ENCODE peak calls at places on chromosomes 2 and 18, in eight cellular contexts. One of them, this sample, is unnamed.
A peak's percentile ranks its signal among the peaks of the same experiment; 100 is the strongest.

GRCh38 chr2:85131116-85131515 is 2.1 kb upstream of the TCF7L1 start:
- DNase-seq in upper lobe of right lung: no peak
- DNase-seq in AG04450: no peak
- DNase-seq in fibroblast of the aortic adventitia: peak; percentile 59
- DNase-seq in ascending aorta: no peak
- DNase-seq in bronchial epithelial cell: no peak
- DNase-seq in heart right ventricle: no peak
- DNase-seq in tibial nerve: no peak
- DNase-seq in this sample: no peak

GRCh38 chr2:20330202-20330601 is 20.4 kb downstream of the PUM2 start:
- DNase-seq in upper lobe of right lung: no peak
- DNase-seq in AG04450: no peak
- DNase-seq in fibroblast of the aortic adventitia: no peak
- DNase-seq in ascending aorta: no peak
- DNase-seq in bronchial epithelial cell: no peak
- DNase-seq in heart right ventricle: no peak
- DNase-seq in tibial nerve: no peak
- DNase-seq in this sample: no peak

GRCh38 chr18:25422230-25422629 is 70.3 kb upstream of the ZNF521 start:
- DNase-seq in upper lobe of right lung: no peak
- DNase-seq in AG04450: peak; percentile 6
- DNase-seq in fibroblast of the aortic adventitia: no peak
- DNase-seq in ascending aorta: no peak
- DNase-seq in bronchial epithelial cell: no peak
- DNase-seq in heart right ventricle: no peak
- DNase-seq in tibial nerve: no peak
- DNase-seq in this sample: no peak

GRCh38 chr18:8882632-8883408 is 177.5 kb downstream of the MTCL1 start:
- DNase-seq in upper lobe of right lung: no peak
- DNase-seq in AG04450: no peak
- DNase-seq in fibroblast of the aortic adventitia: no peak
- DNase-seq in ascending aorta: no peak
- DNase-seq in bronchial epithelial cell: peak; percentile 74
- DNase-seq in heart right ventricle: no peak
- DNase-seq in tibial nerve: no peak
- DNase-seq in this sample: no peak

GRCh38 chr2:31349684-31350083 is 64.9 kb downstream of the XDH start:
- DNase-seq in upper lobe of right lung: no peak
- DNase-seq in AG04450: no peak
- DNase-seq in fibroblast of the aortic adventitia: no peak
- DNase-seq in ascending aorta: no peak
- DNase-seq in bronchial epithelial cell: no peak
- DNase-seq in heart right ventricle: no peak
- DNase-seq in tibial nerve: no peak
- DNase-seq in this sample: no peak

GRCh38 chr18:63578357-63578958 is 8.7 kb upstream of the SERPINB13 start:
- DNase-seq in upper lobe of right lung: no peak
- DNase-seq in AG04450: no peak
- DNase-seq in fibroblast of the aortic adventitia: peak; percentile 66
- DNase-seq in ascending aorta: no peak
- DNase-seq in bronchial epithelial cell: peak; percentile 51
- DNase-seq in heart right ventricle: no peak
- DNase-seq in tibial nerve: no peak
- DNase-seq in this sample: no peak

GRCh38 chr2:81304154-81304830 is 999.7 kb upstream of the LRRTM1 start:
- DNase-seq in upper lobe of right lung: no peak
- DNase-seq in AG04450: no peak
- DNase-seq in fibroblast of the aortic adventitia: no peak
- DNase-seq in ascending aorta: no peak
- DNase-seq in bronchial epithelial cell: peak; percentile 35
- DNase-seq in heart right ventricle: no peak
- DNase-seq in tibial nerve: no peak
- DNase-seq in this sample: peak; percentile 89

GRCh38 chr2:241844066-241844728 is 14.5 kb downstream of the PDCD1 start:
- DNase-seq in upper lobe of right lung: peak; percentile 85
- DNase-seq in AG04450: no peak
- DNase-seq in fibroblast of the aortic adventitia: peak; percentile 26
- DNase-seq in ascending aorta: peak; percentile 35
- DNase-seq in bronchial epithelial cell: peak; percentile 4
- DNase-seq in heart right ventricle: peak; percentile 84
- DNase-seq in tibial nerve: peak; percentile 62
- DNase-seq in this sample: no peak

GRCh38 chr2:77348821-77349220 is 173.4 kb downstream of the LRRTM4 start:
- DNase-seq in upper lobe of right lung: no peak
- DNase-seq in AG04450: no peak
- DNase-seq in fibroblast of the aortic adventitia: no peak
- DNase-seq in ascending aorta: no peak
- DNase-seq in bronchial epithelial cell: no peak
- DNase-seq in heart right ventricle: no peak
- DNase-seq in tibial nerve: no peak
- DNase-seq in this sample: no peak

GRCh38 chr2:128199141-128199540 is 108.1 kb downstream of the UGGT1 start:
- DNase-seq in upper lobe of right lung: no peak
- DNase-seq in AG04450: no peak
- DNase-seq in fibroblast of the aortic adventitia: no peak
- DNase-seq in ascending aorta: no peak
- DNase-seq in bronchial epithelial cell: no peak
- DNase-seq in heart right ventricle: no peak
- DNase-seq in tibial nerve: no peak
- DNase-seq in this sample: no peak

GRCh38 chr2:238263204-238264071 is 23.6 kb upstream of the HES6 start:
- DNase-seq in upper lobe of right lung: peak; percentile 94
- DNase-seq in AG04450: peak; percentile 88
- DNase-seq in fibroblast of the aortic adventitia: peak; percentile 96
- DNase-seq in ascending aorta: peak; percentile 63
- DNase-seq in bronchial epithelial cell: peak; percentile 72
- DNase-seq in heart right ventricle: peak; percentile 92
- DNase-seq in tibial nerve: peak; percentile 94
- DNase-seq in this sample: peak; percentile 60

GRCh38 chr2:112887904-112888303 is 23.1 kb upstream of the IL37 start:
- DNase-seq in upper lobe of right lung: no peak
- DNase-seq in AG04450: no peak
- DNase-seq in fibroblast of the aortic adventitia: no peak
- DNase-seq in ascending aorta: no peak
- DNase-seq in bronchial epithelial cell: no peak
- DNase-seq in heart right ventricle: no peak
- DNase-seq in tibial nerve: no peak
- DNase-seq in this sample: no peak

GRCh38 chr2:64770781-64771334 is 117.1 kb upstream of the SERTAD2 start:
- DNase-seq in upper lobe of right lung: no peak
- DNase-seq in AG04450: peak; percentile 73
- DNase-seq in fibroblast of the aortic adventitia: peak; percentile 96
- DNase-seq in ascending aorta: no peak
- DNase-seq in bronchial epithelial cell: peak; percentile 89
- DNase-seq in heart right ventricle: no peak
- DNase-seq in tibial nerve: no peak
- DNase-seq in this sample: no peak

GRCh38 chr18:62027914-62028520 is 135.2 kb upstream of the RNF152 start:
- DNase-seq in upper lobe of right lung: no peak
- DNase-seq in AG04450: no peak
- DNase-seq in fibroblast of the aortic adventitia: no peak
- DNase-seq in ascending aorta: no peak
- DNase-seq in bronchial epithelial cell: no peak
- DNase-seq in heart right ventricle: no peak
- DNase-seq in tibial nerve: no peak
- DNase-seq in this sample: no peak

GRCh38 chr2:154447727-154448418 is 250.6 kb upstream of the KCNJ3 start:
- DNase-seq in upper lobe of right lung: no peak
- DNase-seq in AG04450: no peak
- DNase-seq in fibroblast of the aortic adventitia: no peak
- DNase-seq in ascending aorta: no peak
- DNase-seq in bronchial epithelial cell: no peak
- DNase-seq in heart right ventricle: no peak
- DNase-seq in tibial nerve: no peak
- DNase-seq in this sample: no peak

GRCh38 chr2:8583400-8584173 is 98.3 kb upstream of the ID2 start:
- DNase-seq in upper lobe of right lung: peak; percentile 99
- DNase-seq in AG04450: no peak
- DNase-seq in fibroblast of the aortic adventitia: peak; percentile 46
- DNase-seq in ascending aorta: peak; percentile 86
- DNase-seq in bronchial epithelial cell: peak; percentile 60
- DNase-seq in heart right ventricle: peak; percentile 95
- DNase-seq in tibial nerve: peak; percentile 79
- DNase-seq in this sample: peak; percentile 66

GRCh38 chr2:240298316-240298790 is 137.1 kb upstream of the GPC1 start:
- DNase-seq in upper lobe of right lung: no peak
- DNase-seq in AG04450: no peak
- DNase-seq in fibroblast of the aortic adventitia: no peak
- DNase-seq in ascending aorta: no peak
- DNase-seq in bronchial epithelial cell: no peak
- DNase-seq in heart right ventricle: no peak
- DNase-seq in tibial nerve: no peak
- DNase-seq in this sample: no peak

GRCh38 chr2:39860538-39860937 is 81.5 kb upstream of the THUMPD2 start:
- DNase-seq in upper lobe of right lung: no peak
- DNase-seq in AG04450: no peak
- DNase-seq in fibroblast of the aortic adventitia: no peak
- DNase-seq in ascending aorta: no peak
- DNase-seq in bronchial epithelial cell: peak; percentile 75
- DNase-seq in heart right ventricle: no peak
- DNase-seq in tibial nerve: no peak
- DNase-seq in this sample: no peak
- TF ChIP-seq CTCF in upper lobe of right lung: no peak
- TF ChIP-seq CTCF in AG04450: no peak
- TF ChIP-seq CTCF in fibroblast of the aortic adventitia: no peak
- TF ChIP-seq CTCF in ascending aorta: no peak
- TF ChIP-seq CTCF in bronchial epithelial cell: no peak
- TF ChIP-seq CTCF in heart right ventricle: no peak
- TF ChIP-seq CTCF in tibial nerve: no peak
- TF ChIP-seq CTCF in this sample: no peak

GRCh38 chr2:161709428-161709827 is 85.2 kb downstream of the SLC4A10 start:
- DNase-seq in upper lobe of right lung: no peak
- DNase-seq in AG04450: no peak
- DNase-seq in fibroblast of the aortic adventitia: no peak
- DNase-seq in ascending aorta: no peak
- DNase-seq in bronchial epithelial cell: no peak
- DNase-seq in heart right ventricle: no peak
- DNase-seq in tibial nerve: no peak
- DNase-seq in this sample: no peak

GRCh38 chr2:161708350-161708974 is 84.2 kb downstream of the SLC4A10 start:
- DNase-seq in upper lobe of right lung: no peak
- DNase-seq in AG04450: no peak
- DNase-seq in fibroblast of the aortic adventitia: no peak
- DNase-seq in ascending aorta: no peak
- DNase-seq in bronchial epithelial cell: peak; percentile 2
- DNase-seq in heart right ventricle: no peak
- DNase-seq in tibial nerve: no peak
- DNase-seq in this sample: no peak

DNA sequence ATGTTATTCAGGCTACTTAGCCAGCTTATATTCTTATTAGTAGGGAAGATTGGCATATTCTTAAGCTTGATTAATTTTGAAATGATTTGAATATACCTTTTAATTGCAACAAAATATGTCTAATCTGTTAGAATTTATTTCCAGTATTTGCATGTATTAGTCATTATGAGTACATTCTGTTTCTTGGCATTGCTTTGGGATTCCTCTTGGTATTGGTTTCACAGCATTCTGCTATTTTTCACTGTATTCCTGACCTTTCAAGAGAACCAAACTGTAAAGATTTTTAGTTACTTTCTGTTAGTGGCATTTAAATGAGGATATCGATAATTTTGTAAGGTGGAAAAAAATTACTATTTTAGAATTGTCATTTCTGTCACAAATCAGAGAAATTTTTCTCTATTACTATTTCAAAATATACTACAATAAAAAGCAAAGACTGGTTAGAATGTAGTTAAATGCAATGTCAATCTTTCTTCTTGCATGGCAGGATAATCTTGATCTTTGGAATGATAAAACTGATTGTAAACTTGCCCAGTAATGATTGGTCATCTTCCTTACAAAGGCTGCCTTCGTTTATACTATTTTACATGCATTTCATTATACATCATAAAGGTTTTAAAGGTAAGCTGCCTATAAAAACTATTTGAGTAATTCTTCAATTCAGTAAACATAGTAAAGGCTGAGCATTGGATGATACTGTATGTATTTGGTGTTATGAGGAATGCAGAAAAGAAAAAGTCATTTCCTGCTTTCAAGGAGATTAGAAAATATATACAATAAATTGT is 86.1 kb downstream of the SLC4A10 start:
- DNase-seq in upper lobe of right lung: no peak
- DNase-seq in AG04450: no peak
- DNase-seq in fibroblast of the aortic adventitia: peak; percentile 27
- DNase-seq in ascending aorta: no peak
- DNase-seq in bronchial epithelial cell: peak; percentile 18
- DNase-seq in heart right ventricle: no peak
- DNase-seq in tibial nerve: no peak
- DNase-seq in this sample: peak; percentile 22
- H3K4me3 ChIP-seq in upper lobe of right lung: no peak overlapping the region
- H3K4me3 ChIP-seq in AG04450: no peak overlapping the region
- H3K4me3 ChIP-seq in fibroblast of the aortic adventitia: no peak overlapping the region
- H3K4me3 ChIP-seq in ascending aorta: no peak overlapping the region
- H3K4me3 ChIP-seq in bronchial epithelial cell: no peak overlapping the region
- H3K4me3 ChIP-seq in heart right ventricle: no peak overlapping the region
- H3K4me3 ChIP-seq in tibial nerve: no peak overlapping the region
- H3K4me3 ChIP-seq in this sample: no peak overlapping the region

GRCh38 chr18:79904357-79905147 is 46.9 kb downstream of the SLC66A2 start:
- DNase-seq in upper lobe of right lung: peak; percentile 52
- DNase-seq in AG04450: no peak
- DNase-seq in fibroblast of the aortic adventitia: no peak
- DNase-seq in ascending aorta: no peak
- DNase-seq in bronchial epithelial cell: peak; percentile 80
- DNase-seq in heart right ventricle: no peak
- DNase-seq in tibial nerve: no peak
- DNase-seq in this sample: no peak

GRCh38 chr18:79905389-79905911 is 46.0 kb downstream of the SLC66A2 start:
- DNase-seq in upper lobe of right lung: peak; percentile 67
- DNase-seq in AG04450: no peak
- DNase-seq in fibroblast of the aortic adventitia: peak; percentile 14
- DNase-seq in ascending aorta: no peak
- DNase-seq in bronchial epithelial cell: peak; percentile 22
- DNase-seq in heart right ventricle: no peak
- DNase-seq in tibial nerve: no peak
- DNase-seq in this sample: no peak

GRCh38 chr18:79905993-79906392 is 45.5 kb downstream of the SLC66A2 start:
- DNase-seq in upper lobe of right lung: no peak
- DNase-seq in AG04450: no peak
- DNase-seq in fibroblast of the aortic adventitia: no peak
- DNase-seq in ascending aorta: no peak
- DNase-seq in bronchial epithelial cell: no peak
- DNase-seq in heart right ventricle: no peak
- DNase-seq in tibial nerve: no peak
- DNase-seq in this sample: no peak

GRCh38 chr18:79903787-79904356 is 47.6 kb downstream of the SLC66A2 start:
- DNase-seq in upper lobe of right lung: peak; percentile 62
- DNase-seq in AG04450: no peak
- DNase-seq in fibroblast of the aortic adventitia: no peak
- DNase-seq in ascending aorta: no peak
- DNase-seq in bronchial epithelial cell: no peak
- DNase-seq in heart right ventricle: no peak
- DNase-seq in tibial nerve: no peak
- DNase-seq in this sample: no peak

GRCh38 chr18:79906706-79907105 is 44.7 kb downstream of the SLC66A2 start:
- DNase-seq in upper lobe of right lung: no peak
- DNase-seq in AG04450: no peak
- DNase-seq in fibroblast of the aortic adventitia: no peak
- DNase-seq in ascending aorta: no peak
- DNase-seq in bronchial epithelial cell: no peak
- DNase-seq in heart right ventricle: no peak
- DNase-seq in tibial nerve: no peak
- DNase-seq in this sample: no peak
- TF ChIP-seq CTCF in upper lobe of right lung: no peak
- TF ChIP-seq CTCF in AG04450: no peak
- TF ChIP-seq CTCF in fibroblast of the aortic adventitia: no peak
- TF ChIP-seq CTCF in ascending aorta: no peak
- TF ChIP-seq CTCF in bronchial epithelial cell: no peak
- TF ChIP-seq CTCF in heart right ventricle: no peak
- TF ChIP-seq CTCF in tibial nerve: no peak
- TF ChIP-seq CTCF in this sample: no peak

GRCh38 chr18:35745814-35746213 is 164.3 kb downstream of the GALNT1 start:
- DNase-seq in upper lobe of right lung: no peak
- DNase-seq in AG04450: no peak
- DNase-seq in fibroblast of the aortic adventitia: no peak
- DNase-seq in ascending aorta: no peak
- DNase-seq in bronchial epithelial cell: no peak
- DNase-seq in heart right ventricle: no peak
- DNase-seq in tibial nerve: no peak
- DNase-seq in this sample: no peak
- H3K4me3 ChIP-seq in upper lobe of right lung: no peak overlapping the region
- H3K4me3 ChIP-seq in AG04450: no peak overlapping the region
- H3K4me3 ChIP-seq in fibroblast of the aortic adventitia: no peak overlapping the region
- H3K4me3 ChIP-seq in ascending aorta: no peak overlapping the region
- H3K4me3 ChIP-seq in bronchial epithelial cell: no peak overlapping the region
- H3K4me3 ChIP-seq in heart right ventricle: no peak overlapping the region
- H3K4me3 ChIP-seq in tibial nerve: no peak overlapping the region
- H3K4me3 ChIP-seq in this sample: no peak overlapping the region

This sample was measured in retinal pigment epithelial cell.